ENCODE peak calls at places on chromosomes 13 and 19, in nine cellular contexts. P is uterus; F is astrocyte of the spinal cord; B is aorta; S is mucosa of gallbladder; U is heart left ventricle; O is activated CD4-positive, alpha-beta T cell treated with anti-CD3 and anti-CD28 coated beads, Interleukin-2, amount 10 ng/mL, durations not matched to agents 7 days and 5 days; W is left cardiac atrium; M is pons. X is an unnamed sample.

GRCh38 chr13:39406688-39407087 is 196.3 kb downstream of the LHFPL6 start:
- DNase-seq in P (no peak), F (no peak), B (no peak), S (no peak), U (no peak), O (no peak), W (no peak), M (no peak), X (no peak)

GRCh38 chr19:42252365-42253244 is 2.3 kb downstream of the ERF start:
- DNase-seq in P (peak; percentile 67), F (peak; percentile 49), B (no peak), S (no peak), U (peak; percentile 66), O (no peak), W (peak; percentile 66), M (peak; percentile 92), X (peak; percentile 56)

GRCh38 chr19:49165111-49165750 is 7.6 kb downstream of the TRPM4 start:
- DNase-seq in P (no peak), F (no peak), B (peak; percentile 57), S (peak; percentile 33), U (peak; percentile 81), O (no peak), W (peak; percentile 48), M (peak; percentile 17), X (no peak)

GRCh38 chr13:23753523-23753922 is 135.7 kb downstream of the MIPEP start:
- DNase-seq in P (no peak), F (peak; percentile 68), B (no peak), S (peak; percentile 31), U (no peak), O (no peak), W (no peak), M (no peak), X (no peak)

GRCh38 chr13:26710166-26710565 is 50.4 kb downstream of the GPR12 start:
- DNase-seq in P (no peak), F (no peak), B (no peak), S (no peak), U (no peak), O (no peak), W (no peak), M (no peak), X (no peak)

GRCh38 chr19:49920624-49921363 is 8.2 kb upstream of the ATF5 start:
- DNase-seq in P (no peak), F (no peak), B (peak; percentile 37), S (no peak), U (no peak), O (no peak), W (no peak), M (no peak), X (no peak)

GRCh38 chr19:30085394-30085793 is 143.4 kb downstream of the URI1 start:
- DNase-seq in P (no peak), F (no peak), B (no peak), S (no peak), U (peak; percentile 54), O (no peak), W (peak; percentile 17), M (no peak), X (peak; percentile 16)

GRCh38 chr13:36862722-36863121 is 43.7 kb downstream of the RFXAP start:
- DNase-seq in P (no peak), F (no peak), B (no peak), S (no peak), U (no peak), O (no peak), W (no peak), M (no peak), X (no peak)

GRCh38 chr13:26881154-26881553 is 120.6 kb upstream of the GPR12 start:
- DNase-seq in P (no peak), F (peak; percentile 46), B (no peak), S (no peak), U (no peak), O (no peak), W (peak; percentile 41), M (no peak), X (no peak)

GRCh38 chr13:87677334-87678234 is 6.4 kb downstream of the SLITRK5 start:
- DNase-seq in P (no peak), F (peak; percentile 27), B (peak; percentile 41), S (no peak), U (no peak), O (no peak), W (peak; percentile 28), M (no peak), X (peak; percentile 41)

GRCh38 chr13:113471844-113472243 is 18.6 kb upstream of the ADPRHL1 start:
- DNase-seq in P (no peak), F (no peak), B (no peak), S (no peak), U (no peak), O (no peak), W (no peak), M (no peak), X (no peak)

GRCh38 chr19:31258211-31259052 is 90.8 kb downstream of the TSHZ3 start:
- DNase-seq in P (no peak), F (no peak), B (no peak), S (peak; percentile 10), U (no peak), O (no peak), W (no peak), M (no peak), X (no peak)

GRCh38 chr19:4889034-4889825 is 13.5 kb downstream of the ARRDC5 start:
- DNase-seq in P (no peak), F (peak; percentile 37), B (no peak), S (no peak), U (no peak), O (no peak), W (no peak), M (no peak), X (no peak)

GRCh38 chr19:50933640-50934039 is 19.2 kb downstream of the KLK5 start:
- DNase-seq in P (no peak), F (no peak), B (no peak), S (no peak), U (no peak), O (no peak), W (no peak), M (no peak), X (no peak)

GRCh38 chr13:75316427-75316826 is 165.5 kb downstream of the TBC1D4 start:
- DNase-seq in P (no peak), F (no peak), B (no peak), S (no peak), U (no peak), O (no peak), W (no peak), M (peak; percentile 22), X (no peak)

GRCh38 chr19:5782945-5783919 is 1.3 kb downstream of the PRR22 start:
- DNase-seq in P (no peak), F (no peak), B (no peak), S (no peak), U (no peak), O (no peak), W (no peak), M (no peak), X (no peak)

GRCh38 chr19:10896851-10897526 is 25.6 kb downstream of the CARM1 start:
- DNase-seq in P (no peak), F (no peak), B (no peak), S (no peak), U (no peak), O (no peak), W (no peak), M (no peak), X (no peak)

GRCh38 chr19:58338825-58339558 is 12.2 kb downstream of the ZSCAN22 start:
- DNase-seq in P (no peak), F (no peak), B (no peak), S (no peak), U (no peak), O (no peak), W (no peak), M (no peak), X (no peak)

GRCh38 chr19:5882421-5882968 is 12.2 kb upstream of the FUT5 start:
- DNase-seq in P (no peak), F (no peak), B (no peak), S (no peak), U (no peak), O (no peak), W (no peak), M (no peak), X (no peak)

GRCh38 chr13:21676611-21677021 is 5.7 kb downstream of the FGF9 start:
- DNase-seq in P (no peak), F (no peak), B (no peak), S (no peak), U (no peak), O (no peak), W (no peak), M (no peak), X (no peak)

GRCh38 chr19:50724522-50725217 is 1.5 kb downstream of the CLEC11A start:
- DNase-seq in P (peak; percentile 100), F (peak; percentile 98), B (peak; percentile 99), S (peak; percentile 99), U (peak; percentile 98), O (peak; percentile 99), W (peak; percentile 99), M (peak; percentile 99), X (peak; percentile 99)

GRCh38 chr19:50975766-50976165 is 6.4 kb upstream of the KLK6 start:
- DNase-seq in P (no peak), F (no peak), B (no peak), S (peak; percentile 79), U (no peak), O (no peak), W (no peak), M (no peak), X (no peak)

GRCh38 chr19:2345794-2346663 is 14.0 kb upstream of the TMPRSS9 start:
- DNase-seq in P (no peak), F (no peak), B (no peak), S (peak; percentile 49), U (no peak), O (no peak), W (peak; percentile 67), M (no peak), X (peak; percentile 52)

GRCh38 chr19:47228937-47229673 is 1.9 kb downstream of the BBC3 start:
- DNase-seq in P (no peak), F (peak; percentile 36), B (no peak), S (no peak), U (no peak), O (peak; percentile 49), W (no peak), M (no peak), X (no peak)

GRCh38 chr13:98335721-98336120 is 158.7 kb upstream of the RNF113B start:
- DNase-seq in P (no peak), F (no peak), B (no peak), S (no peak), U (no peak), O (no peak), W (no peak), M (no peak), X (no peak)

GRCh38 chr19:35404879-35405622 is 34.2 kb downstream of the GPR42 start:
- DNase-seq in P (no peak), F (peak; percentile 3), B (no peak), S (peak; percentile 11), U (peak; percentile 55), O (no peak), W (peak; percentile 34), M (no peak), X (no peak)

GRCh38 chr13:107203146-107203847 is 635.4 kb upstream of the ARGLU1 start:
- DNase-seq in P (no peak), F (no peak), B (no peak), S (no peak), U (no peak), O (no peak), W (no peak), M (no peak), X (no peak)

GRCh38 chr19:31049431-31049830 is 299.8 kb downstream of the TSHZ3 start:
- DNase-seq in P (no peak), F (no peak), B (no peak), S (no peak), U (no peak), O (no peak), W (no peak), M (no peak), X (no peak)

GRCh38 chr19:33247441-33247819 is 21.8 kb upstream of the SLC7A10 start:
- DNase-seq in P (no peak), F (no peak), B (no peak), S (no peak), U (no peak), O (no peak), W (no peak), M (no peak), X (peak; percentile 94)

GRCh38 chr19:18674616-18675015 is 8.9 kb upstream of the CRTC1 start:
- DNase-seq in P (no peak), F (no peak), B (no peak), S (no peak), U (peak; percentile 78), O (no peak), W (peak; percentile 60), M (peak; percentile 49), X (no peak)

GRCh38 chr19:30206187-30206586 is 166.0 kb upstream of the ZNF536 start:
- DNase-seq in P (no peak), F (no peak), B (no peak), S (no peak), U (no peak), O (no peak), W (no peak), M (no peak), X (no peak)